ENCODE peak calls at places on chromosomes 11 and 22, in nine cellular contexts. I is astrocyte of the spinal cord, P is DMS79, D is gastrocnemius medialis, F is foreskin melanocyte, X is pulmonary artery endothelial cell, Y is anterior cingulate cortex, E is NCI-H460, H is nucleus accumbens. L is an unnamed sample.
A peak's percentile ranks its signal among the peaks of the same experiment; 100 is the strongest.

GRCh38 chr11:27234043-27234668 is 128.9 kb downstream of the CCDC34 start:
- DNase-seq in D (peak; percentile 59), H (no peak), E (peak; percentile 71), Y (no peak), X (no peak), F (no peak), I (peak; percentile 97), P (peak; percentile 80), L (no peak)

GRCh38 chr11:76233936-76234703 is 27.8 kb upstream of the WNT11 start:
- DNase-seq in H (no peak), Y (peak; percentile 23), I (peak; percentile 23), E (peak; percentile 33), P (no peak), D (peak; percentile 48), X (no peak), F (peak; percentile 12), L (no peak)

GRCh38 chr11:120180571-120181445 is 30.0 kb upstream of the OAF start:
- DNase-seq in P (no peak), F (no peak), D (no peak), E (no peak), I (peak; percentile 27), X (no peak), Y (peak; percentile 38), H (peak; percentile 46), L (no peak)

GRCh38 chr11:22162754-22163153 is 30.1 kb upstream of the ANO5 start:
- DNase-seq in I (no peak), F (no peak), X (no peak), P (no peak), D (no peak), H (no peak), Y (no peak), E (no peak), L (no peak)

GRCh38 chr22:44037519-44038370 is 13.6 kb downstream of the PARVB start:
- DNase-seq in Y (no peak), F (peak; percentile 78), H (peak; percentile 39), I (peak; percentile 93), X (peak; percentile 72), D (peak; percentile 85), P (no peak), E (peak; percentile 71), L (peak; percentile 78)

GRCh38 chr11:10568486-10568941 is at the start of gene LYVE1:
- DNase-seq in Y (no peak), F (no peak), D (peak; percentile 40), P (no peak), H (no peak), I (peak; percentile 74), X (peak; percentile 47), E (no peak), L (peak; percentile 86)

GRCh38 chr11:368414-369335 is 624 bp upstream of the B4GALNT4 start:
- DNase-seq in I (no peak), E (no peak), Y (no peak), X (no peak), P (no peak), D (no peak), F (no peak), H (no peak), L (no peak)

GRCh38 chr11:61950035-61950547 is at the start of gene BEST1:
- DNase-seq in E (no peak), X (no peak), F (peak; percentile 82), I (no peak), P (no peak), D (no peak), Y (peak; percentile 75), H (peak; percentile 84), L (no peak)

GRCh38 chr22:36086170-36086490 is 57.5 kb upstream of the RBFOX2 start:
- DNase-seq in E (peak; percentile 33), D (no peak), P (no peak), I (no peak), Y (no peak), H (no peak), F (no peak), X (no peak), L (no peak)

GRCh38 chr11:130612291-130612802 is 163.9 kb downstream of the ADAMTS15 start:
- DNase-seq in P (no peak), Y (no peak), E (no peak), F (no peak), H (no peak), D (no peak), X (no peak), I (peak; percentile 70), L (no peak)

GRCh38 chr11:6523253-6523652 is 26.2 kb downstream of the DNHD1 start:
- DNase-seq in H (no peak), D (no peak), Y (no peak), E (no peak), F (no peak), P (no peak), X (peak; percentile 5), I (peak; percentile 53), L (no peak)

GRCh38 chr11:86193297-86194095 is 51.1 kb upstream of the EED start:
- DNase-seq in X (peak; percentile 71), E (peak; percentile 79), Y (peak; percentile 30), F (peak; percentile 66), P (peak; percentile 55), H (peak; percentile 47), I (peak; percentile 79), D (peak; percentile 50), L (peak; percentile 46)

GRCh38 chr11:45333506-45333971 is 47.4 kb upstream of the SYT13 start:
- DNase-seq in I (peak; percentile 43), X (no peak), F (peak; percentile 81), P (peak; percentile 49), Y (no peak), E (no peak), H (no peak), D (no peak), L (peak; percentile 20)

GRCh38 chr11:61666684-61667297 is 13.4 kb upstream of the DAGLA start:
- DNase-seq in I (no peak), H (no peak), X (no peak), E (no peak), D (no peak), P (no peak), Y (no peak), F (no peak), L (no peak)

GRCh38 chr11:47393163-47394049 is 15.0 kb upstream of the SLC39A13 start:
- DNase-seq in I (peak; percentile 65), F (no peak), E (no peak), H (no peak), P (no peak), Y (no peak), D (peak; percentile 57), X (no peak), L (no peak)

GRCh38 chr22:42035256-42035655 is 35.4 kb downstream of the NAGA start:
- DNase-seq in I (no peak), Y (no peak), F (no peak), X (no peak), H (no peak), P (no peak), D (no peak), E (no peak), L (no peak)

GRCh38 chr11:62449451-62449851 is 30.6 kb downstream of the SCGB1A1 start:
- DNase-seq in X (no peak), D (no peak), I (no peak), Y (no peak), P (no peak), F (no peak), H (no peak), E (no peak), L (no peak)

GRCh38 chr22:35476341-35476740 is 64.3 kb upstream of the RASD2 start:
- DNase-seq in I (peak; percentile 38), H (no peak), P (no peak), X (no peak), Y (no peak), E (no peak), D (no peak), F (no peak), L (no peak)

GRCh38 chr11:9120659-9121350 is 29.4 kb upstream of the SCUBE2 start:
- DNase-seq in I (no peak), H (no peak), P (no peak), D (no peak), X (no peak), E (no peak), F (no peak), Y (no peak), L (no peak)

GRCh38 chr11:112211556-112211955 is 14.7 kb upstream of the PTS start:
- DNase-seq in H (no peak), Y (no peak), E (no peak), F (no peak), I (no peak), P (no peak), D (no peak), X (no peak), L (no peak)

GRCh38 chr11:45959851-45960250 is 37.4 kb downstream of the LARGE2 start:
- DNase-seq in Y (no peak), E (no peak), F (no peak), H (no peak), X (no peak), P (no peak), I (peak; percentile 25), D (no peak), L (no peak)

GRCh38 chr22:17878970-17879369 is 104.7 kb upstream of the BID start:
- DNase-seq in Y (no peak), I (peak; percentile 35), X (no peak), P (no peak), E (no peak), F (no peak), H (no peak), D (no peak), L (no peak)

GRCh38 chr22:43270314-43270908 is 72.8 kb downstream of the SCUBE1 start:
- DNase-seq in Y (no peak), F (peak; percentile 10), I (no peak), E (no peak), H (no peak), D (no peak), P (no peak), X (no peak), L (no peak)

GRCh38 chr22:24432059-24432853 is 4.9 kb downstream of the ADORA2A start:
- DNase-seq in X (no peak), H (peak; percentile 73), P (no peak), D (no peak), I (peak; percentile 60), Y (peak; percentile 65), E (no peak), F (no peak), L (no peak)

GRCh38 chr11:46003647-46004046 is 81.2 kb downstream of the LARGE2 start:
- DNase-seq in F (no peak), H (no peak), P (peak; percentile 5), X (no peak), E (no peak), Y (no peak), I (peak; percentile 16), D (no peak), L (no peak)

GRCh38 chr22:27336151-27337090 is 465.1 kb downstream of the MN1 start:
- DNase-seq in H (no peak), F (no peak), E (no peak), P (no peak), I (peak; percentile 48), D (no peak), Y (no peak), X (no peak), L (no peak)

GRCh38 chr22:25027959-25028840 is 75.7 kb downstream of the KIAA1671 start:
- DNase-seq in H (no peak), F (no peak), D (no peak), E (peak; percentile 46), P (no peak), I (peak; percentile 22), Y (no peak), X (no peak), L (no peak)

GRCh38 chr11:16881074-16881709 is 133.0 kb downstream of the PLEKHA7 start:
- DNase-seq in F (no peak), D (peak; percentile 67), I (peak; percentile 72), X (no peak), Y (no peak), E (no peak), P (no peak), H (no peak), L (no peak)

GRCh38 chr22:36998620-36999351 is 20.5 kb downstream of the TST start:
- DNase-seq in D (no peak), I (no peak), X (no peak), F (no peak), E (no peak), P (no peak), H (no peak), Y (no peak), L (no peak)

L was measured in smooth muscle cell of the brain vasculature.